ENCODE peak calls at places on chromosomes 7 and 10, in eight cellular contexts. A, S, O, H, G, F, Q and X are unnamed samples.

GRCh38 chr10:5563237-5563961 is 38.6 kb downstream of the CALML3 start:
- DNase-seq in A (no peak), S (no peak), O (no peak), H (no peak), G (no peak), F (no peak), Q (peak; percentile 71), X (no peak)

GRCh38 chr10:100634034-100634433 is 98.3 kb downstream of the HIF1AN start:
- DNase-seq in A (no peak), S (no peak), O (no peak), H (no peak), G (no peak), F (no peak), Q (no peak), X (no peak)

GRCh38 chr7:123673752-123674398 is 18.2 kb downstream of the LMOD2 start:
- DNase-seq in A (no peak), S (no peak), O (no peak), H (no peak), G (no peak), F (peak; percentile 54), Q (no peak), X (no peak)

GRCh38 chr7:156865493-156865892 is 27.5 kb downstream of the LMBR1 start:
- DNase-seq in A (no peak), S (no peak), O (no peak), H (no peak), G (no peak), F (no peak), Q (no peak), X (no peak)

GRCh38 chr10:49367600-49367999 is 28.3 kb downstream of the DRGX start:
- DNase-seq in A (no peak), S (no peak), O (no peak), H (no peak), G (no peak), F (no peak), Q (no peak), X (no peak)

GRCh38 chr7:43570688-43571365 is 12.1 kb upstream of the STK17A start:
- DNase-seq in A (peak; percentile 54), S (no peak), O (no peak), H (no peak), G (no peak), F (peak; percentile 59), Q (no peak), X (no peak)

GRCh38 chr7:130365093-130365492 is 15.2 kb upstream of the CPA1 start:
- DNase-seq in A (no peak), S (no peak), O (no peak), H (no peak), G (no peak), F (no peak), Q (peak; percentile 35), X (no peak)

GRCh38 chr10:47369251-47369894 is 14.7 kb downstream of the ZNF488 start:
- DNase-seq in A (no peak), S (peak; percentile 28), O (no peak), H (no peak), G (no peak), F (no peak), Q (peak; percentile 57), X (no peak)

GRCh38 chr7:47893238-47893637 is 55.0 kb downstream of the PKD1L1 start:
- DNase-seq in A (no peak), S (no peak), O (no peak), H (peak; percentile 25), G (peak; percentile 68), F (no peak), Q (no peak), X (no peak)

GRCh38 chr10:71312840-71313789 is 5.9 kb upstream of the SLC29A3 start:
- DNase-seq in A (no peak), S (no peak), O (peak; percentile 58), H (no peak), G (no peak), F (no peak), Q (peak; percentile 89), X (no peak)

GRCh38 chr10:79322616-79323566 is 24.4 kb upstream of the PPIF start:
- DNase-seq in A (peak; percentile 87), S (peak; percentile 90), O (no peak), H (no peak), G (no peak), F (peak; percentile 77), Q (peak; percentile 90), X (peak; percentile 76)

GRCh38 chr10:62992145-62992721 is 140.9 kb upstream of the NRBF2 start:
- DNase-seq in A (no peak), S (no peak), O (no peak), H (no peak), G (no peak), F (peak; percentile 57), Q (no peak), X (no peak)

GRCh38 chr7:102272917-102273748 is 13.5 kb upstream of the SH2B2 start:
- DNase-seq in A (no peak), S (no peak), O (no peak), H (no peak), G (no peak), F (no peak), Q (no peak), X (no peak)

GRCh38 chr7:35584990-35585389 is 109.9 kb downstream of the HERPUD2 start:
- DNase-seq in A (no peak), S (no peak), O (no peak), H (no peak), G (no peak), F (no peak), Q (no peak), X (no peak)

GRCh38 chr7:512541-513311 is 6.9 kb downstream of the PDGFA start:
- DNase-seq in A (no peak), S (no peak), O (no peak), H (no peak), G (no peak), F (no peak), Q (no peak), X (peak; percentile 89)

GRCh38 chr7:117130262-117130661 is 177.0 kb downstream of the ST7 start:
- DNase-seq in A (no peak), S (no peak), O (no peak), H (no peak), G (no peak), F (no peak), Q (no peak), X (no peak)

GRCh38 chr10:110852255-110852896 is 19.4 kb upstream of the PDCD4 start:
- DNase-seq in A (no peak), S (peak; percentile 60), O (no peak), H (no peak), G (no peak), F (peak; percentile 99), Q (no peak), X (no peak)

GRCh38 chr10:113644185-113645120 is 19.4 kb downstream of the NRAP start:
- DNase-seq in A (peak; percentile 23), S (no peak), O (no peak), H (no peak), G (no peak), F (peak; percentile 32), Q (no peak), X (no peak)

GRCh38 chr10:67834375-67834774 is 3.6 kb downstream of the DNAJC12 start:
- DNase-seq in A (no peak), S (no peak), O (no peak), H (no peak), G (no peak), F (no peak), Q (peak; percentile 63), X (no peak)

GRCh38 chr7:118053353-118053752 is 130.6 kb upstream of the LSM8 start:
- DNase-seq in A (no peak), S (no peak), O (no peak), H (no peak), G (no peak), F (peak; percentile 62), Q (no peak), X (no peak)

GRCh38 chr10:86291616-86292340 is 74.8 kb downstream of the GRID1 start:
- DNase-seq in A (no peak), S (peak; percentile 45), O (no peak), H (no peak), G (no peak), F (no peak), Q (peak; percentile 49), X (peak; percentile 46)

GRCh38 chr7:116582806-116583444 is 58.1 kb downstream of the CAV1 start:
- DNase-seq in A (peak; percentile 98), S (no peak), O (no peak), H (no peak), G (no peak), F (no peak), Q (peak; percentile 78), X (peak; percentile 73)

GRCh38 chr7:125773113-125773800 is 843.6 kb upstream of the POT1 start:
- DNase-seq in A (no peak), S (no peak), O (no peak), H (no peak), G (peak; percentile 16), F (no peak), Q (peak; percentile 69), X (no peak)

GRCh38 chr7:155380221-155380861 is 77.6 kb upstream of the EN2 start:
- DNase-seq in A (peak; percentile 42), S (peak; percentile 83), O (peak; percentile 62), H (peak; percentile 90), G (peak; percentile 87), F (peak; percentile 60), Q (peak; percentile 91), X (no peak)

GRCh38 chr10:114908896-114909295 is 29.1 kb upstream of the TRUB1 start:
- DNase-seq in A (no peak), S (no peak), O (no peak), H (no peak), G (no peak), F (no peak), Q (no peak), X (no peak)

GRCh38 chr10:48798486-48799254 is 114.0 kb downstream of the WDFY4 start:
- DNase-seq in A (peak; percentile 20), S (no peak), O (no peak), H (no peak), G (no peak), F (peak; percentile 69), Q (no peak), X (no peak)

GRCh38 chr7:46811529-46811928 is 770.4 kb downstream of the TNS3 start:
- DNase-seq in A (peak; percentile 86), S (no peak), O (peak; percentile 35), H (no peak), G (no peak), F (peak; percentile 47), Q (peak; percentile 82), X (no peak)

GRCh38 chr7:2956526-2957368 is 86.9 kb downstream of the CARD11 start:
- DNase-seq in A (peak; percentile 18), S (peak; percentile 79), O (no peak), H (no peak), G (no peak), F (peak; percentile 97), Q (peak; percentile 37), X (no peak)

GRCh38 chr7:74606101-74606908 is 51.2 kb upstream of the GTF2I start:
- DNase-seq in A (no peak), S (peak; percentile 80), O (peak; percentile 34), H (peak; percentile 68), G (peak; percentile 60), F (no peak), Q (no peak), X (peak; percentile 80)

GRCh38 chr10:77371848-77372247 is 265.8 kb downstream of the KCNMA1 start:
- DNase-seq in A (no peak), S (no peak), O (no peak), H (no peak), G (no peak), F (no peak), Q (no peak), X (no peak)

GRCh38 chr10:48609899-48610584 is 5.2 kb upstream of the ARHGAP22 start:
- DNase-seq in A (no peak), S (peak; percentile 15), O (no peak), H (no peak), G (no peak), F (no peak), Q (no peak), X (no peak)

GRCh38 chr7:20284398-20285143 is 46.1 kb upstream of the ITGB8 start:
- DNase-seq in A (no peak), S (no peak), O (no peak), H (no peak), G (no peak), F (peak; percentile 73), Q (no peak), X (no peak)

GRCh38 chr10:116779076-116779687 is 36.8 kb upstream of the HSPA12A start:
- DNase-seq in A (peak; percentile 38), S (no peak), O (no peak), H (no peak), G (no peak), F (no peak), Q (no peak), X (no peak)

GRCh38 chr10:132104471-132105301 is 38.9 kb downstream of the JAKMIP3 start:
- DNase-seq in A (no peak), S (peak; percentile 49), O (no peak), H (no peak), G (no peak), F (no peak), Q (peak; percentile 73), X (no peak)